ENCODE peak calls at places on chromosomes 1 and 21, in six cellular contexts. One of them, this sample, is unnamed.
A peak's percentile ranks its signal among the peaks of the same experiment; 100 is the strongest.

GRCh38 chr1:57329932-57330331 is 93.9 kb downstream of the DAB1 start:
- DNase-seq in IMR-90: no peak
- DNase-seq in H9: no peak
- DNase-seq in mesenchymal stem cell: no peak
- DNase-seq in H1: no peak
- DNase-seq in trophoblast cell: no peak
- DNase-seq in this sample: no peak

GRCh38 chr1:246801241-246802020 is 77.2 kb downstream of the SCCPDH start:
- DNase-seq in IMR-90: peak; percentile 7
- DNase-seq in H9: no peak
- DNase-seq in mesenchymal stem cell: no peak
- DNase-seq in H1: no peak
- DNase-seq in trophoblast cell: no peak
- DNase-seq in this sample: no peak

GRCh38 chr1:24567792-24568388 is 12.0 kb downstream of the NCMAP start:
- DNase-seq in IMR-90: no peak
- DNase-seq in H9: no peak
- DNase-seq in mesenchymal stem cell: no peak
- DNase-seq in H1: no peak
- DNase-seq in trophoblast cell: peak; percentile 90
- DNase-seq in this sample: no peak

GRCh38 chr1:6800728-6801127 is 15.5 kb downstream of the CAMTA1 start:
- DNase-seq in IMR-90: peak; percentile 84
- DNase-seq in H9: no peak
- DNase-seq in mesenchymal stem cell: peak; percentile 90
- DNase-seq in H1: no peak
- DNase-seq in trophoblast cell: no peak
- DNase-seq in this sample: no peak

GRCh38 chr1:207398986-207399385 is 55.1 kb upstream of the CR2 start:
- DNase-seq in IMR-90: no peak
- DNase-seq in H9: no peak
- DNase-seq in mesenchymal stem cell: no peak
- DNase-seq in H1: no peak
- DNase-seq in trophoblast cell: no peak
- DNase-seq in this sample: no peak

GRCh38 chr21:39633043-39633442 is 20.3 kb downstream of the B3GALT5 start:
- DNase-seq in IMR-90: peak; percentile 52
- DNase-seq in H9: no peak
- DNase-seq in mesenchymal stem cell: peak; percentile 42
- DNase-seq in H1: no peak
- DNase-seq in trophoblast cell: no peak
- DNase-seq in this sample: no peak

GRCh38 chr1:54651608-54652007 is 10.0 kb downstream of the MROH7 start:
- DNase-seq in IMR-90: no peak
- DNase-seq in H9: no peak
- DNase-seq in mesenchymal stem cell: no peak
- DNase-seq in H1: no peak
- DNase-seq in trophoblast cell: no peak
- DNase-seq in this sample: no peak

GRCh38 chr1:109112056-109112651 is 1.8 kb upstream of the ELAPOR1 start:
- DNase-seq in IMR-90: peak; percentile 41
- DNase-seq in H9: no peak
- DNase-seq in mesenchymal stem cell: peak; percentile 63
- DNase-seq in H1: no peak
- DNase-seq in trophoblast cell: peak; percentile 20
- DNase-seq in this sample: no peak

GRCh38 chr1:223143760-223144248 is 756 bp upstream of the TLR5 start:
- DNase-seq in IMR-90: no peak
- DNase-seq in H9: no peak
- DNase-seq in mesenchymal stem cell: no peak
- DNase-seq in H1: no peak
- DNase-seq in trophoblast cell: no peak
- DNase-seq in this sample: no peak

GRCh38 chr1:170664283-170664827 is 424 bp downstream of the PRRX1 start:
- DNase-seq in IMR-90: peak; percentile 32
- DNase-seq in H9: peak; percentile 53
- DNase-seq in mesenchymal stem cell: no peak
- DNase-seq in H1: no peak
- DNase-seq in trophoblast cell: no peak
- DNase-seq in this sample: no peak

GRCh38 chr1:112711672-112712071 is 3.5 kb downstream of the PPM1J start:
- DNase-seq in IMR-90: no peak
- DNase-seq in H9: no peak
- DNase-seq in mesenchymal stem cell: no peak
- DNase-seq in H1: no peak
- DNase-seq in trophoblast cell: no peak
- DNase-seq in this sample: no peak

GRCh38 chr1:76190749-76191424 is 116.3 kb downstream of the ST6GALNAC3 start:
- DNase-seq in IMR-90: no peak
- DNase-seq in H9: no peak
- DNase-seq in mesenchymal stem cell: no peak
- DNase-seq in H1: no peak
- DNase-seq in trophoblast cell: no peak
- DNase-seq in this sample: no peak

GRCh38 chr21:15729346-15729673 is 472 bp upstream of the USP25 start:
- DNase-seq in IMR-90: peak; percentile 22
- DNase-seq in H9: no peak
- DNase-seq in mesenchymal stem cell: no peak
- DNase-seq in H1: no peak
- DNase-seq in trophoblast cell: no peak
- DNase-seq in this sample: no peak

GRCh38 chr21:35381743-35382310 is 332.7 kb upstream of the RUNX1 start:
- DNase-seq in IMR-90: no peak
- DNase-seq in H9: no peak
- DNase-seq in mesenchymal stem cell: no peak
- DNase-seq in H1: no peak
- DNase-seq in trophoblast cell: peak; percentile 28
- DNase-seq in this sample: no peak

DNA sequence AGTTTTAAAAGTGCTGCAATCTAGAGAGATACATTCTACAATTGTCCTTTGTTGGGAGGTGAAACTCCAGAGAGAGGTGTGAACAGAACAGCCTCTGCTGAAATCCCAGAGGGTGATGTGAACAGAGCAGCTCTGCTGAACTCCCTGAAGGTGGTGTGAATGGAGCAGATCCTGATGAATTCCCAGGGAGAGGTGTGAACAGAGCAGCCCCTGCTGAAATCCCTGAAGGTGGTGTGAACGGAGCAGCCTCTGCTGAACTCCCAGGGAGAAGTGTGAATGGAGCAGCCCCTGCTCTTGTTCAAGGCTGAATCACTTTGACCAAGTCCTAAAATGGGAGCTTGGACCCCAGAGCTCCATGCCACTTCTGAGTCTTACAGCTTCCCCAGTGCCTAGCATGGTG is 94.7 kb downstream of the LACTBL1 start:
- DNase-seq in IMR-90: no peak
- DNase-seq in H9: no peak
- DNase-seq in mesenchymal stem cell: no peak
- DNase-seq in H1: no peak
- DNase-seq in trophoblast cell: no peak
- DNase-seq in this sample: no peak
- H4K91ac ChIP-seq in IMR-90: no peak overlapping the region
- H4K91ac ChIP-seq in H9: no peak overlapping the region
- H4K91ac ChIP-seq in mesenchymal stem cell: no peak overlapping the region
- H4K91ac ChIP-seq in H1: no peak overlapping the region
- H4K91ac ChIP-seq in trophoblast cell: no peak overlapping the region
- H4K91ac ChIP-seq in this sample: no peak overlapping the region

GRCh38 chr1:114712987-114713386 is 3.6 kb downstream of the NRAS start:
- DNase-seq in IMR-90: no peak
- DNase-seq in H9: no peak
- DNase-seq in mesenchymal stem cell: no peak
- DNase-seq in H1: no peak
- DNase-seq in trophoblast cell: no peak
- DNase-seq in this sample: no peak
- H4K91ac ChIP-seq in IMR-90: no peak overlapping the region
- H4K91ac ChIP-seq in H9: no peak overlapping the region
- H4K91ac ChIP-seq in mesenchymal stem cell: no peak overlapping the region
- H4K91ac ChIP-seq in H1: no peak overlapping the region
- H4K91ac ChIP-seq in trophoblast cell: no peak overlapping the region
- H4K91ac ChIP-seq in this sample: no peak overlapping the region

GRCh38 chr1:161207173-161207572 is 5.0 kb downstream of the NDUFS2 start:
- DNase-seq in IMR-90: peak; percentile 72
- DNase-seq in H9: no peak
- DNase-seq in mesenchymal stem cell: peak; percentile 93
- DNase-seq in H1: no peak
- DNase-seq in trophoblast cell: no peak
- DNase-seq in this sample: no peak
- H4K91ac ChIP-seq in IMR-90: no peak overlapping the region
- H4K91ac ChIP-seq in H9: no peak overlapping the region
- H4K91ac ChIP-seq in mesenchymal stem cell: no peak overlapping the region
- H4K91ac ChIP-seq in H1: no peak overlapping the region
- H4K91ac ChIP-seq in trophoblast cell: no peak overlapping the region
- H4K91ac ChIP-seq in this sample: no peak overlapping the region

GRCh38 chr1:199223936-199224335 is 585.1 kb downstream of the PTPRC start:
- DNase-seq in IMR-90: peak; percentile 42
- DNase-seq in H9: no peak
- DNase-seq in mesenchymal stem cell: no peak
- DNase-seq in H1: no peak
- DNase-seq in trophoblast cell: no peak
- DNase-seq in this sample: no peak

GRCh38 chr1:199221371-199222150 is 582.7 kb downstream of the PTPRC start:
- DNase-seq in IMR-90: no peak
- DNase-seq in H9: no peak
- DNase-seq in mesenchymal stem cell: no peak
- DNase-seq in H1: no peak
- DNase-seq in trophoblast cell: no peak
- DNase-seq in this sample: no peak

GRCh38 chr1:199226163-199226562 is 587.3 kb downstream of the PTPRC start:
- DNase-seq in IMR-90: peak; percentile 75
- DNase-seq in H9: no peak
- DNase-seq in mesenchymal stem cell: peak; percentile 71
- DNase-seq in H1: no peak
- DNase-seq in trophoblast cell: no peak
- DNase-seq in this sample: no peak
- H4K91ac ChIP-seq in IMR-90: no peak overlapping the region
- H4K91ac ChIP-seq in H9: no peak overlapping the region
- H4K91ac ChIP-seq in mesenchymal stem cell: no peak overlapping the region
- H4K91ac ChIP-seq in H1: no peak overlapping the region
- H4K91ac ChIP-seq in trophoblast cell: no peak overlapping the region
- H4K91ac ChIP-seq in this sample: no peak overlapping the region

GRCh38 chr1:248752981-248753525 is 2.5 kb downstream of the LYPD8 start:
- DNase-seq in IMR-90: no peak
- DNase-seq in H9: no peak
- DNase-seq in mesenchymal stem cell: peak; percentile 6
- DNase-seq in H1: no peak
- DNase-seq in trophoblast cell: no peak
- DNase-seq in this sample: no peak
- H4K91ac ChIP-seq in IMR-90: no peak overlapping the region
- H4K91ac ChIP-seq in H9: no peak overlapping the region
- H4K91ac ChIP-seq in mesenchymal stem cell: peak overlapping the region; percentile 22
- H4K91ac ChIP-seq in H1: no peak overlapping the region
- H4K91ac ChIP-seq in trophoblast cell: no peak overlapping the region
- H4K91ac ChIP-seq in this sample: no peak overlapping the region

GRCh38 chr21:42688226-42688840 is 34.9 kb downstream of the PDE9A start:
- DNase-seq in IMR-90: no peak
- DNase-seq in H9: no peak
- DNase-seq in mesenchymal stem cell: no peak
- DNase-seq in H1: no peak
- DNase-seq in trophoblast cell: no peak
- DNase-seq in this sample: no peak
- H4K91ac ChIP-seq in IMR-90: no peak overlapping the region
- H4K91ac ChIP-seq in H9: no peak overlapping the region
- H4K91ac ChIP-seq in mesenchymal stem cell: no peak overlapping the region
- H4K91ac ChIP-seq in H1: no peak overlapping the region
- H4K91ac ChIP-seq in trophoblast cell: no peak overlapping the region
- H4K91ac ChIP-seq in this sample: no peak overlapping the region

GRCh38 chr1:212271234-212271633 is 14.0 kb upstream of the PPP2R5A start:
- DNase-seq in IMR-90: no peak
- DNase-seq in H9: no peak
- DNase-seq in mesenchymal stem cell: no peak
- DNase-seq in H1: no peak
- DNase-seq in trophoblast cell: no peak
- DNase-seq in this sample: no peak

GRCh38 chr1:212270564-212270963 is 14.6 kb upstream of the PPP2R5A start:
- DNase-seq in IMR-90: no peak
- DNase-seq in H9: no peak
- DNase-seq in mesenchymal stem cell: no peak
- DNase-seq in H1: no peak
- DNase-seq in trophoblast cell: no peak
- DNase-seq in this sample: no peak

GRCh38 chr1:212267017-212267416 is 18.2 kb upstream of the PPP2R5A start:
- DNase-seq in IMR-90: no peak
- DNase-seq in H9: no peak
- DNase-seq in mesenchymal stem cell: no peak
- DNase-seq in H1: no peak
- DNase-seq in trophoblast cell: no peak
- DNase-seq in this sample: no peak

GRCh38 chr1:212269306-212269705 is 15.9 kb upstream of the PPP2R5A start:
- DNase-seq in IMR-90: no peak
- DNase-seq in H9: no peak
- DNase-seq in mesenchymal stem cell: no peak
- DNase-seq in H1: no peak
- DNase-seq in trophoblast cell: no peak
- DNase-seq in this sample: no peak

DNA sequence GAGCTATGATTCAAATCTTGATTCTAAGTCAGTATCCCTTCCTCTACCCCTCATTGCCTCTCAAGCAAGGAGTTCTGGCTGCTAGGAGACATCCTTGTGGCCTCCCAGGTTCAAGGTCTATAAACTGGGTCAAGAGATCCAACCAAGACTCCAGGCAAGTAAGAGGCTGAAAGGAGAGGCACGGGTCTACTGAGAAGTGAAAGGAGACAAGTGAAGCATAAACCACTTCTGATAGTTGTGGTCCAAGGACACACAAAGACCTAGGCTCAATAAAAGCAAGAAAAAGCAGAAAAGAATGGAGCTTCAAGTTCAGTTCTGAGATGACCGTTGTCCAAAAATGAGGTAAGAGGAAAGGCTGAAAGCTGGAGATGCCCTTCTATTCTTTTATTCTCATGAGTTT is 17.8 kb upstream of the PPP2R5A start:
- DNase-seq in IMR-90: no peak
- DNase-seq in H9: no peak
- DNase-seq in mesenchymal stem cell: no peak
- DNase-seq in H1: no peak
- DNase-seq in trophoblast cell: no peak
- DNase-seq in this sample: no peak
- H4K91ac ChIP-seq in IMR-90: no peak overlapping the region
- H4K91ac ChIP-seq in H9: no peak overlapping the region
- H4K91ac ChIP-seq in mesenchymal stem cell: no peak overlapping the region
- H4K91ac ChIP-seq in H1: no peak overlapping the region
- H4K91ac ChIP-seq in trophoblast cell: no peak overlapping the region
- H4K91ac ChIP-seq in this sample: no peak overlapping the region

DNA sequence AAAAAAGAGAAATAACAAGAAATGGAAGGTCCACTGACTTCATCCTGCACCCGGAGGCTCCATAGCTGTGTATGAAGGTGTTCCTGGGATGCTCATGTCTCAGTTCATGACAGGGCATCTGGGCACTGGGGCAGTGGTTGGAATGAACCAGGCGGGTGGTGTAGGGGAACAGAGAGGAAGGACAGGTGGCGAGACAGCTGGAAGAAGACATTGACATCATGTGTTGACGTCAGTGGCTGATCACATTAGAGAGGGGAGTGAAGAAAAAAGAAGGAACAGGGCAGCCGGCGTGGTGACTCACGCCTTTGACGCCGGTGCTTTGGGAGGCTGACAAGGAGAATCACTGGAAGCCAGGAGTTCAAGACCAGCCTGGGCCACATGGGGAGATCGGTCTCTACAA is 50.1 kb downstream of the HUNK start:
- DNase-seq in IMR-90: no peak
- DNase-seq in H9: no peak
- DNase-seq in mesenchymal stem cell: no peak
- DNase-seq in H1: no peak
- DNase-seq in trophoblast cell: peak; percentile 70
- DNase-seq in this sample: no peak
- H4K91ac ChIP-seq in IMR-90: no peak overlapping the region
- H4K91ac ChIP-seq in H9: no peak overlapping the region
- H4K91ac ChIP-seq in mesenchymal stem cell: no peak overlapping the region
- H4K91ac ChIP-seq in H1: no peak overlapping the region
- H4K91ac ChIP-seq in trophoblast cell: no peak overlapping the region
- H4K91ac ChIP-seq in this sample: no peak overlapping the region

GRCh38 chr1:240349695-240350094 is 258.0 kb downstream of the FMN2 start:
- DNase-seq in IMR-90: no peak
- DNase-seq in H9: no peak
- DNase-seq in mesenchymal stem cell: no peak
- DNase-seq in H1: no peak
- DNase-seq in trophoblast cell: no peak
- DNase-seq in this sample: no peak
- H4K91ac ChIP-seq in IMR-90: peak overlapping the region; percentile 94
- H4K91ac ChIP-seq in H9: no peak overlapping the region
- H4K91ac ChIP-seq in mesenchymal stem cell: no peak overlapping the region
- H4K91ac ChIP-seq in H1: no peak overlapping the region
- H4K91ac ChIP-seq in trophoblast cell: no peak overlapping the region
- H4K91ac ChIP-seq in this sample: no peak overlapping the region

This sample was measured in neuronal stem cell.